ENCODE peak calls at places on chromosome 21, in eight cellular contexts. C is foreskin fibroblast, R is astrocyte of the spinal cord, T is heart left ventricle, A is GM06990, K is OCI-LY7, L is thyroid gland, G is SJSA1. U is an unnamed sample.

GRCh38 chr21:15063821-15064575 is 802 bp downstream of the NRIP1 start:
- DNase-seq in G (peak; percentile 64), T (peak; percentile 84), C (peak; percentile 79), A (peak; percentile 50), L (peak; percentile 59), K (no peak), R (peak; percentile 38), U (no peak)

GRCh38 chr21:35023396-35024070 is 25.6 kb downstream of the RUNX1 start:
- DNase-seq in A (no peak), G (no peak), L (no peak), T (no peak), R (no peak), C (no peak), K (no peak), U (no peak)

GRCh38 chr21:42746593-42747266 is 93.3 kb downstream of the PDE9A start:
- DNase-seq in T (peak; percentile 81), L (no peak), G (no peak), C (no peak), K (peak; percentile 59), A (no peak), R (no peak), U (no peak)

GRCh38 chr21:36461277-36461917 is 18.5 kb downstream of the CLDN14 start:
- DNase-seq in C (no peak), G (no peak), L (no peak), A (no peak), R (no peak), K (no peak), T (no peak), U (no peak)

GRCh38 chr21:37001446-37001845 is 5.1 kb upstream of the RIPPLY3 start:
- DNase-seq in G (no peak), K (no peak), R (no peak), T (no peak), A (no peak), L (no peak), C (peak; percentile 39), U (no peak)

GRCh38 chr21:27425172-27425571 is 458.3 kb upstream of the ADAMTS5 start:
- DNase-seq in G (no peak), A (no peak), T (no peak), K (no peak), R (no peak), L (no peak), C (peak; percentile 51), U (no peak)

GRCh38 chr21:15559612-15560011 is 170.2 kb upstream of the USP25 start:
- DNase-seq in K (no peak), A (no peak), C (no peak), T (no peak), G (no peak), L (no peak), R (no peak), U (no peak)

GRCh38 chr21:14771587-14771986 is 225.5 kb upstream of the SAMSN1 start:
- DNase-seq in R (no peak), G (no peak), K (no peak), L (no peak), A (no peak), C (no peak), T (no peak), U (no peak)

GRCh38 chr21:35198004-35198403 is 148.9 kb upstream of the RUNX1 start:
- DNase-seq in A (no peak), R (peak; percentile 90), C (peak; percentile 92), K (no peak), T (no peak), L (no peak), G (no peak), U (no peak)

GRCh38 chr21:46455575-46456385 is 2.9 kb upstream of the DIP2A start:
- DNase-seq in K (no peak), G (peak; percentile 83), T (no peak), A (no peak), L (no peak), C (peak; percentile 62), R (peak; percentile 72), U (no peak)

GRCh38 chr21:20661745-20662470 is 336.3 kb upstream of the NCAM2 start:
- DNase-seq in G (no peak), C (no peak), L (no peak), K (no peak), R (peak; percentile 6), T (no peak), A (no peak), U (no peak)

GRCh38 chr21:26966360-26966977 is 419 bp downstream of the ADAMTS5 start:
- DNase-seq in G (peak; percentile 47), A (no peak), R (peak; percentile 14), K (no peak), C (peak; percentile 58), L (peak; percentile 81), T (no peak), U (no peak)

GRCh38 chr21:42043961-42044360 is 27.2 kb upstream of the UMODL1 start:
- DNase-seq in L (no peak), A (no peak), C (no peak), G (no peak), K (no peak), R (no peak), T (no peak), U (no peak)

GRCh38 chr21:26834181-26834945 is 10.8 kb downstream of the ADAMTS1 start:
- DNase-seq in G (no peak), C (peak; percentile 62), K (no peak), A (no peak), T (no peak), L (no peak), R (no peak), U (peak; percentile 76)

GRCh38 chr21:41634858-41635257 is 126.9 kb upstream of the TMPRSS2 start:
- DNase-seq in T (no peak), G (no peak), R (peak; percentile 63), K (no peak), C (peak; percentile 88), A (no peak), L (no peak), U (no peak)

GRCh38 chr21:32456497-32456918 is 44.0 kb downstream of the EVA1C start:
- DNase-seq in C (peak; percentile 75), T (no peak), K (no peak), G (no peak), R (peak; percentile 70), A (no peak), L (no peak), U (no peak)

DNA sequence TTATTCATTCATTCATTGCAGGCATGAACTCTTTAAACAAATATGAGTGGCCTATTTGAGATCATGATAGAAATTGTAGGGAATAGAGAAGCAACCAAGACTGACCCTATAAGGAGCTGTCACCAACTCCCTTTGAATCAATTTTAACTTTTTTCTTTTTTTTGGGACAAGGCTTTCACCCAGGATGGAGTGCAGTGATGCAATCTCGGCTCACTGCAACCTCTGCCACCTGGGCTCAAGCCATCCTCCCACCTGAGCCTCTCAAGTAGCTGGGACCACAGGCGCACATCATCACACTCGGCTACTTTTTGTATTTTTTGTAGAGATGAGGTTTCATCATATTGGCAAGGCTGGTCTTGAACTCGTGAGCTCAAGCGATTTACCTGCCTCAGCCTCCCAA is 17.1 kb upstream of the ATP5PO start:
- DNase-seq in R (no peak), C (no peak), T (no peak), A (no peak), L (no peak), G (no peak), K (no peak), U (no peak)
- H3K4me3 ChIP-seq in R (no peak overlapping the region), C (no peak overlapping the region), T (peak overlapping the region; percentile 54), A (no peak overlapping the region), L (no peak overlapping the region), G (no peak overlapping the region), K (no peak overlapping the region), U (peak overlapping the region; percentile 91)

GRCh38 chr21:43890042-43890441 is 25.0 kb downstream of the AGPAT3 start:
- DNase-seq in T (peak; percentile 30), A (no peak), K (no peak), L (no peak), G (no peak), R (no peak), C (no peak), U (no peak)

GRCh38 chr21:43892984-43893535 is 28.0 kb downstream of the AGPAT3 start:
- DNase-seq in T (no peak), R (no peak), L (no peak), A (no peak), K (no peak), C (no peak), G (no peak), U (no peak)

GRCh38 chr21:43892334-43892733 is 27.3 kb downstream of the AGPAT3 start:
- DNase-seq in C (no peak), A (no peak), G (no peak), K (no peak), L (no peak), R (no peak), T (no peak), U (no peak)

GRCh38 chr21:43893536-43894205 is 28.6 kb downstream of the AGPAT3 start:
- DNase-seq in G (no peak), L (no peak), R (no peak), K (no peak), A (no peak), C (peak; percentile 18), T (peak; percentile 16), U (no peak)

GRCh38 chr21:43894206-43894577 is 29.2 kb downstream of the AGPAT3 start:
- DNase-seq in C (no peak), G (no peak), A (no peak), R (no peak), L (no peak), T (no peak), K (no peak), U (no peak)
- H3K4me3 ChIP-seq in C (no peak overlapping the region), G (no peak overlapping the region), A (peak overlapping the region; percentile 47), R (no peak overlapping the region), L (no peak overlapping the region), T (peak overlapping the region; percentile 0), K (no peak overlapping the region), U (no peak overlapping the region)

GRCh38 chr21:45016031-45016430 is 58.3 kb upstream of the ADARB1 start:
- DNase-seq in A (no peak), G (no peak), C (no peak), R (no peak), L (no peak), T (no peak), K (no peak), U (no peak)

GRCh38 chr21:45015469-45015860 is 58.9 kb upstream of the ADARB1 start:
- DNase-seq in L (no peak), C (no peak), K (no peak), G (no peak), A (no peak), T (peak; percentile 49), R (no peak), U (no peak)

GRCh38 chr21:45016491-45017375 is 57.6 kb upstream of the ADARB1 start:
- DNase-seq in T (peak; percentile 51), K (no peak), A (no peak), C (no peak), G (no peak), R (no peak), L (no peak), U (no peak)

GRCh38 chr21:45013271-45013841 is 61.0 kb upstream of the ADARB1 start:
- DNase-seq in A (no peak), L (no peak), C (no peak), R (no peak), G (no peak), K (no peak), T (peak; percentile 61), U (no peak)

GRCh38 chr21:45014747-45015468 is 59.5 kb upstream of the ADARB1 start:
- DNase-seq in G (no peak), C (no peak), T (no peak), K (no peak), A (no peak), L (no peak), R (no peak), U (no peak)
- H3K4me3 ChIP-seq in G (no peak overlapping the region), C (no peak overlapping the region), T (no peak overlapping the region), K (no peak overlapping the region), A (no peak overlapping the region), L (no peak overlapping the region), R (no peak overlapping the region), U (no peak overlapping the region)

GRCh38 chr21:29024474-29025327 is at the start of gene USP16:
- DNase-seq in R (peak; percentile 100), G (peak; percentile 97), T (peak; percentile 95), C (peak; percentile 99), A (peak; percentile 98), L (peak; percentile 95), K (peak; percentile 97), U (peak; percentile 99)
- H3K4me3 ChIP-seq in R (peak within 1 kb of the TSS; percentile 88), G (peak within 1 kb of the TSS; percentile 72), T (peak within 1 kb of the TSS; percentile 55), C (peak within 1 kb of the TSS; percentile 81), A (peak within 1 kb of the TSS; percentile 79), L (peak within 1 kb of the TSS; percentile 36), K (peak within 1 kb of the TSS; percentile 85), U (peak within 1 kb of the TSS; percentile 97)

U was measured in Jurkat, Clone E6-1.